ENCODE peak calls at places on chromosomes 16 and 17, in five cellular contexts. A is fibroblast of mammary gland, N is right atrium auricular region, O is kidney epithelial cell, I is OCI-LY7. R is an unnamed sample.

GRCh38 chr16:9372934-9373890 is 281.8 kb downstream of the HAPSTR1 start:
- DNase-seq in A (no peak), O (no peak), I (no peak), N (no peak), R (no peak)

GRCh38 chr16:19959736-19960135 is 75.1 kb upstream of the GPRC5B start:
- DNase-seq in A (no peak), O (no peak), I (no peak), N (no peak), R (no peak)

GRCh38 chr17:1179112-1179634 is 608 bp downstream of the ABR start:
- DNase-seq in A (no peak), I (no peak), O (no peak), N (no peak), R (no peak)

GRCh38 chr17:80931421-80932265 is 60.0 kb upstream of the CHMP6 start:
- DNase-seq in I (no peak), N (no peak), O (peak; percentile 66), A (peak; percentile 66), R (peak; percentile 46)

GRCh38 chr17:68357886-68358285 is 66.6 kb downstream of the ARSG start:
- DNase-seq in A (no peak), O (no peak), I (no peak), N (no peak), R (no peak)

GRCh38 chr17:2215616-2216364 is 87.8 kb downstream of the SMG6 start:
- DNase-seq in A (peak; percentile 96), I (peak; percentile 85), O (no peak), N (peak; percentile 76), R (peak; percentile 88)

GRCh38 chr17:4833941-4834501 is 881 bp downstream of the MINK1 start:
- DNase-seq in A (peak; percentile 42), I (peak; percentile 26), N (peak; percentile 61), O (no peak), R (peak; percentile 46)

GRCh38 chr16:79912592-79913310 is 312.2 kb upstream of the MAF start:
- DNase-seq in O (no peak), N (no peak), I (no peak), A (no peak), R (peak; percentile 46)

GRCh38 chr17:27597783-27598320 is 33.1 kb upstream of the LGALS9 start:
- DNase-seq in O (no peak), N (no peak), A (no peak), I (no peak), R (no peak)

GRCh38 chr17:11493947-11494346 is 104.3 kb upstream of the DNAH9 start:
- DNase-seq in O (no peak), I (no peak), N (peak; percentile 43), A (no peak), R (no peak)

GRCh38 chr17:45918241-45918745 is 23.9 kb downstream of the MAPT start:
- DNase-seq in N (no peak), A (no peak), O (no peak), I (no peak), R (no peak)

GRCh38 chr17:16995930-16996329 is 24.0 kb upstream of the TNFRSF13B start:
- DNase-seq in I (no peak), N (no peak), A (no peak), O (no peak), R (no peak)

DNA sequence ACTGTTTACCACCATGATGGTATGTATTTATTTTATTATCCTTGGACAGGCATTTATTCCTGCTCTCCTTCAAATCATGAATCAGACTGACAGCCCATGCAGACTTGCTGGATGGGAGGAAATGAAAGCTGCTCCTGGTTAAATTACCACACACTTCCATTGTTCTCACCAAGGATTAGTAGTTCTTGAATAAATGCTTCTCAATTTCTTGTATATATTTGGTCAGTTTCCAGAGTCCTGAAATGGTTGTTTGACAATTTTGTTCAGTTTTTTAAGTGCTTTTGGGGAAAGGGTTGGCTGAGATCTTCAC is 99.7 kb downstream of the CA4 start:
- DNase-seq in O (no peak), A (no peak), I (no peak), N (no peak), R (peak; percentile 45)
- TF ChIP-seq CTCF in O (no peak), A (no peak), I (no peak), N (no peak), R (no peak)

DNA sequence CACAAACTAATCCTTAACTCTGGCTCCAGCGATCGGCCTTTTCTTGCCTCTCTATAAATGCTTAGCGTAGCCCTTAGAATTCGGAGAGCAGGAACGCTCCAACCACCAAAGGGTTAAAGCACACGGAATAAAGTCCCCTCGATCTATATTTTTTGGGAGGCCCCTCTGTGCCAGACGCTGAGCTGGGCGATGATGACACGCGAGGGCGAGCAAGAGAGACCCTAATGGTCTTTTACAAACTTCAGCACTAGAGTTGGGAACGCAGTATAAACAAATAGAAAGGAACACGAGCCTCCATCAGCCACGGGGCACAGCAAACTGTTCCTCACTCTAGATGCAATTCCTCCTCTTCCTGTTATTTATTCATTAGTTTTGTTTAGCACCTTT is 1.8 kb downstream of the TOX3 start:
- DNase-seq in N (no peak), I (no peak), A (no peak), O (no peak), R (no peak)
- H3K4me3 ChIP-seq in N (no peak overlapping the region), I (no peak overlapping the region), A (no peak overlapping the region), O (peak overlapping the region; percentile 47), R (no peak overlapping the region)

DNA sequence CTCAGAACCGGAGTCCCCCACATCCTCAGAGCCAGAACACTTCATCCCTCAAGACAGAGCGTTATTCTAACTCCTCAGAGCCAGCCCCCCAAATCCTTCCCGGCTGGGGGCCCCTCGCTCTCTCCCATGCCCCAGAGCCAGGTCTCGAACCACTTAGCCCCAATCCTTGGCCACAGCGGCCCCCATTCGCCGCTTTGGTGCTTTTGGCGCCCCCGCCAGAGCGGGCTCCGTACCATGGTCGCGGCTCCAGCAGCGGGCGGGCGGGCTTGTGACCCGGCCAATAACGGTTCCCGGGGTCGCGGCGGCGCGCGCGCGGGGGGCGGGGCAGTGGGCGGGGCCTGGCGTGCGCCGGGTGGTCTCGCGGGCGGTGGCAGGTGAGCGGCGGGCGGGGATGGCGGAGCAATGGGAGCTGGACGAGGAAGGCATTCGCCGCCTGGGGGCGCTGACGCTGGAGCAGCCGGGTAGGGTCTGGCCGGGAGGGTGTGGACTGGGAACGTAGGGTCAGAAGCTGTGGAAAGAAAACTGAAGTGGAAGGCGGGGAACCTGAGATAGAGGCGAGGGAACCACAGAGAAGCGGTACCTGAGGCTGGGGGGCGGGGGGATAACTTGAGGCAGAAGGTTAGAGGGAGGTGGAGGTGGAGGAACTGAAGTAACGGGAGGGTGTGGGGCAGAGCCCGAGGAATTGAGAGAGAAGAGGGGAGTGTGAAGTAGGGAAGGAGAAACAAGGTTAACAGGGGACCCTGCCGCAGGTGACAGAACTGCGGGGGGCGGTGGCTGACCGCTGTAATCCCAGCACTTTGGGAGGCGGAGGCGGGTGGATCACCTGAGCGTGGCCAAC is at the start of the genes KCTD19 and LRRC36:
- DNase-seq in A (peak; percentile 24), O (no peak), I (no peak), N (no peak), R (no peak)
- TF ChIP-seq CTCF in A (peak; percentile 42), O (peak; percentile 57), I (peak; percentile 40), N (peak; percentile 65), R (peak; percentile 19)

GRCh38 chr17:59829217-59830006 is 63.3 kb downstream of the TUBD1 start:
- DNase-seq in O (peak; percentile 98), A (peak; percentile 99), I (peak; percentile 94), N (no peak), R (peak; percentile 98)

GRCh38 chr17:59827721-59828477 is 64.8 kb downstream of the TUBD1 start:
- DNase-seq in O (no peak), N (no peak), I (no peak), A (no peak), R (no peak)

GRCh38 chr17:59830007-59830630 is 62.6 kb downstream of the TUBD1 start:
- DNase-seq in N (no peak), A (peak; percentile 82), O (no peak), I (no peak), R (peak; percentile 88)

GRCh38 chr17:59826741-59827453 is 65.8 kb downstream of the TUBD1 start:
- DNase-seq in I (no peak), N (no peak), A (no peak), O (no peak), R (no peak)

DNA sequence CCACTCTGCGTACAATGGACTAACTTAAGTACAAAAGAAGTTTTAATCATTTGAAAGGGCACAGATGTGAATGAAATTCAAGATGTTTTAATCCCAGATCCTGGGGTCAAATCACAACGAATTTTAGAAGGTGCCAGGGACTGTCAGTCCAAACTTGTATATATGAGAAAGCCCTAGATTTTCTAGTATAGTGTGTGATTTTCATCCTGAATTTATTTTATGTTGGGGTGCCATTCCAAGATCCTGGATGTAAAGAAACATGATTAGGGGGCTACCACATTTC is 64.3 kb downstream of the TUBD1 start:
- DNase-seq in A (no peak), I (no peak), N (no peak), O (no peak), R (no peak)
- H3K4me3 ChIP-seq in A (no peak overlapping the region), I (peak overlapping the region; percentile 59), N (peak overlapping the region; percentile 6), O (no peak overlapping the region), R (no peak overlapping the region)

DNA sequence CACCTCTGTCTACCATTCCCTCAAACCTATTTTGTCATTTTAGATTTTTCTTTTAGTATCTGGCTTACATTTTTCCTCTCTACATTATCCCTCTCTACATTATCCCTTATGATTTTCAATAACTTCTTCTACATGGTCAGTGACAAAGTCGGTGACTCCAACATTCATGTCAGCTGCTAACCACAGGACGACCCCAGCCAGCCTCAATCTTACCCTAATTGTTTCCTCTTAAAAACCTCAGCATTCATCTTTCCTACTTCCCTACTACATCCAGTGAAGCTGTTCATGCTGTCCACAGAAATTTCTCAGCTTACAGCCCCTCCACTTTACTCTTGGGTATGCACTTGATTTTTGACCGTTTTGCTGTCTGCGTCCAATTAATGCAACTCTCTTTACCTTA is 8.3 kb downstream of the MYH10 start:
- DNase-seq in A (no peak), O (no peak), N (no peak), I (no peak), R (no peak)
- TF ChIP-seq CTCF in A (no peak), O (no peak), N (no peak), I (no peak), R (no peak)

GRCh38 chr16:72976047-72976746 is 71.7 kb downstream of the ZFHX3 start:
- DNase-seq in N (no peak), I (no peak), O (no peak), A (no peak), R (no peak)
- H3K4me3 ChIP-seq in N (no peak overlapping the region), I (no peak overlapping the region), O (no peak overlapping the region), A (no peak overlapping the region), R (no peak overlapping the region)

GRCh38 chr17:48908047-48908843 is at the start of gene UBE2Z:
- DNase-seq in A (peak; percentile 94), I (peak; percentile 95), O (peak; percentile 70), N (peak; percentile 91), R (peak; percentile 98)
- TF ChIP-seq CTCF in A (no peak), I (peak; percentile 62), O (peak; percentile 32), N (peak; percentile 40), R (no peak)

GRCh38 chr17:61395409-61395982 is 4.1 kb upstream of the TBX2 start:
- DNase-seq in N (no peak), O (no peak), I (no peak), A (no peak), R (no peak)

GRCh38 chr17:61395983-61396585 is 3.6 kb upstream of the TBX2 start:
- DNase-seq in I (no peak), A (no peak), N (no peak), O (no peak), R (peak; percentile 33)

GRCh38 chr17:61398721-61399130 is 917 bp upstream of the TBX2 start:
- DNase-seq in O (no peak), I (no peak), N (no peak), A (no peak), R (peak; percentile 44)

GRCh38 chr17:61396586-61397085 is 3.0 kb upstream of the TBX2 start:
- DNase-seq in A (no peak), I (no peak), N (no peak), O (no peak), R (no peak)

GRCh38 chr17:61397086-61397842 is 2.4 kb upstream of the TBX2 start:
- DNase-seq in O (no peak), A (no peak), I (no peak), N (no peak), R (peak; percentile 57)
- H3K4me3 ChIP-seq in O (no peak overlapping the region), A (peak overlapping the region; percentile 77), I (no peak overlapping the region), N (peak overlapping the region; percentile 28), R (peak overlapping the region; percentile 13)